ENCODE peak calls at places on chromosome 2, in nine cellular contexts. K is brain microvascular endothelial cell, M is colonic mucosa, V is prostate gland, D is GM23338, S is body of pancreas, Z is right cardiac atrium, C is heart left ventricle, U is K562. L is an unnamed sample.

GRCh38 chr2:20997953-20998722 is 45.7 kb downstream of the APOB start:
- DNase-seq in K (no peak), M (no peak), V (no peak), D (no peak), S (no peak), Z (no peak), C (no peak), U (no peak), L (no peak)

GRCh38 chr2:228532233-228532632 is 350.7 kb upstream of the SPHKAP start:
- DNase-seq in K (no peak), M (no peak), V (no peak), D (no peak), S (no peak), Z (no peak), C (no peak), U (no peak), L (no peak)

GRCh38 chr2:6664662-6665061 is 201.0 kb downstream of the CMPK2 start:
- DNase-seq in K (no peak), M (no peak), V (no peak), D (no peak), S (no peak), Z (no peak), C (no peak), U (no peak), L (no peak)

GRCh38 chr2:64846175-64846574 is 143.0 kb upstream of the SLC1A4 start:
- DNase-seq in K (no peak), M (no peak), V (no peak), D (no peak), S (no peak), Z (no peak), C (no peak), U (no peak), L (no peak)

GRCh38 chr2:206635016-206635415 is 7.3 kb upstream of the FAM237A start:
- DNase-seq in K (no peak), M (no peak), V (no peak), D (no peak), S (no peak), Z (no peak), C (no peak), U (no peak), L (no peak)

GRCh38 chr2:70111752-70112591 is 24.7 kb downstream of the PCBP1 start:
- DNase-seq in K (peak), M (no peak), V (no peak), D (no peak), S (no peak), Z (no peak), C (no peak), U (peak), L (no peak)

GRCh38 chr2:112606567-112606966 is 22.2 kb downstream of the CHCHD5 start:
- DNase-seq in K (no peak), M (peak), V (no peak), D (no peak), S (no peak), Z (no peak), C (no peak), U (no peak), L (peak)

GRCh38 chr2:144826105-144826504 is 306.2 kb upstream of the ZEB2 start:
- DNase-seq in K (no peak), M (no peak), V (no peak), D (no peak), S (no peak), Z (no peak), C (no peak), U (no peak), L (no peak)

GRCh38 chr2:72033636-72034035 is 114.0 kb downstream of the CYP26B1 start:
- DNase-seq in K (no peak), M (no peak), V (no peak), D (no peak), S (no peak), Z (peak), C (no peak), U (no peak), L (no peak)

GRCh38 chr2:6580982-6581381 is 284.7 kb downstream of the CMPK2 start:
- DNase-seq in K (peak), M (no peak), V (no peak), D (no peak), S (no peak), Z (no peak), C (no peak), U (no peak), L (no peak)

GRCh38 chr2:6791682-6792081 is 74.0 kb downstream of the CMPK2 start:
- DNase-seq in K (no peak), M (no peak), V (no peak), D (peak), S (no peak), Z (no peak), C (no peak), U (no peak), L (no peak)

DNA sequence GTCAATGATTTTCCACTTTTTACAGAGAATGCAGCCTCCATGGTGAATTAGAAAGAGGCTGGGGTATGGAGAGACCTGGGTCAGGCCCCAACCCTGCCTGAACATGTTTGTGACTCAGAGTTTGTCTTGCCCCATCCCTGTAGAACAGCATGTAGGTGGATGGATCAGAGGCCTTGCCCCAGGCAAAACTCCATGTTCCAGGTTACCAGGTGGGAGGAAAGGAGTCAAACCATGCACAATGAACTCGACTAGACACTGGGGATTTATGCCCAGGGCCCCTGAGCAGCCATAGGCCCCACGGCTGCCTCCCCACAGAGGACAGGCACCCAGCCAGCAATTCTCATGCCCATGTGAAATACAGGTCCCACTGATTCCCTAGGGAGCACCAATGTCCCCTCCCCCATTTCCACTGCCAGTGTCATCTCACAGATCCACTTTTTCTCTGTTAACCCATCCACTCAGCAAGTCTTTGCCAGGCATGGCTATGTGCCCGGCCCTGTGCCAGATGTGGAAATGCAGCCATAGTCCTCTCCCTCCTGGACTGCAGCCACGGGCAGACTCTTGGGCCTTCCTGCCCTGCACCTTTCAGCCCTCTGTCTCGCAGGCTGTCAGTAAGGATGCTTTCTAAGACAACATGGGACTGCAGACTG is 737.8 kb upstream of the HS6ST1 start:
- DNase-seq in K (no peak), M (no peak), V (peak), D (no peak), S (no peak), Z (no peak), C (no peak), U (no peak), L (no peak)
- H3K27ac ChIP-seq in K (no peak), M (no peak), V (peak), D (no peak), S (no peak), Z (no peak), C (no peak), U (no peak), L (no peak)

GRCh38 chr2:25979006-25979405 is 3.3 kb downstream of the KIF3C start:
- DNase-seq in K (no peak), M (no peak), V (no peak), D (no peak), S (no peak), Z (no peak), C (no peak), U (no peak), L (no peak)
- H3K27ac ChIP-seq in K (no peak), M (no peak), V (no peak), D (peak), S (no peak), Z (no peak), C (no peak), U (no peak), L (no peak)

GRCh38 chr2:170766693-170767092 is 3.5 kb upstream of the ERICH2 start:
- DNase-seq in K (no peak), M (no peak), V (no peak), D (peak), S (no peak), Z (no peak), C (no peak), U (no peak), L (no peak)
- H3K27ac ChIP-seq in K (no peak), M (no peak), V (no peak), D (no peak), S (no peak), Z (no peak), C (no peak), U (no peak), L (no peak)

DNA sequence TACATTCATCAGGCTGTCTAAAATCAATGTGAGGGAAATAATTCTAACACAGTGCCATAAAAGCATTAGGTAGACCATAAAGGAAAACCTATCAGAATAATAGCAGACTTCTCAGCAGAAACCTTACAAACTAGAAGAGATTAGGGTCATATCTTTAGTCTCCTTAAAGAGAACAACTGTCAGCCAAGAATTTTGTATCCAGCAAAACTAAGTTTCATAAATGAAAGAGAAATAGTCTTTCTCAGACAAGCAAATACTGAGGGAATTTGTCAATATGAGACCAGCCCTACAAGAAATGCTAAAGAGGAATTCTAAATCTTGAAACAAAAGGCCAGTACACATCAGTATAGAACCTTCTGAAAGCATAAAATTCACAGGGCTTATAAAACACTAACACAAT is 482.0 kb downstream of the SATB2 start:
- DNase-seq in K (no peak), M (no peak), V (no peak), D (no peak), S (no peak), Z (no peak), C (no peak), U (no peak), L (no peak)
- H3K27ac ChIP-seq in K (no peak), M (no peak), V (no peak), D (no peak), S (no peak), Z (no peak), C (no peak), U (no peak), L (no peak)

GRCh38 chr2:222950886-222951285 is 90.0 kb downstream of the ACSL3 start:
- DNase-seq in K (peak), M (no peak), V (no peak), D (no peak), S (no peak), Z (no peak), C (no peak), U (no peak), L (no peak)
- H3K27ac ChIP-seq in K (peak), M (no peak), V (no peak), D (no peak), S (no peak), Z (no peak), C (no peak), U (no peak), L (no peak)

GRCh38 chr2:10879624-10880585 is 31.8 kb upstream of the KCNF1 start:
- DNase-seq in K (no peak), M (no peak), V (no peak), D (peak), S (no peak), Z (no peak), C (no peak), U (no peak), L (no peak)
- H3K27ac ChIP-seq in K (no peak), M (no peak), V (no peak), D (no peak), S (no peak), Z (peak), C (no peak), U (no peak), L (no peak)

GRCh38 chr2:85577063-85577385 is 362 bp upstream of the VAMP8 start:
- DNase-seq in K (no peak), M (no peak), V (no peak), D (no peak), S (no peak), Z (no peak), C (no peak), U (no peak), L (no peak)
- H3K27ac ChIP-seq in K (no peak), M (peak), V (peak), D (peak), S (peak), Z (no peak), C (no peak), U (peak), L (peak)

GRCh38 chr2:23900133-23900926 is 26.6 kb downstream of the ATAD2B start:
- DNase-seq in K (peak), M (peak), V (no peak), D (no peak), S (no peak), Z (no peak), C (no peak), U (no peak), L (no peak)
- H3K27ac ChIP-seq in K (peak), M (no peak), V (no peak), D (no peak), S (no peak), Z (no peak), C (no peak), U (peak), L (peak)

GRCh38 chr2:218015831-218016521 is 13.2 kb upstream of the TNS1 start:
- DNase-seq in K (no peak), M (no peak), V (no peak), D (no peak), S (no peak), Z (peak), C (no peak), U (no peak), L (no peak)

GRCh38 chr2:218016810-218017209 is 14.0 kb upstream of the TNS1 start:
- DNase-seq in K (no peak), M (no peak), V (no peak), D (no peak), S (no peak), Z (no peak), C (no peak), U (no peak), L (no peak)

GRCh38 chr2:218019411-218020060 is 16.7 kb upstream of the TNS1 start:
- DNase-seq in K (no peak), M (no peak), V (no peak), D (no peak), S (no peak), Z (no peak), C (no peak), U (no peak), L (no peak)

GRCh38 chr2:218014706-218015685 is 12.2 kb upstream of the TNS1 start:
- DNase-seq in K (no peak), M (no peak), V (no peak), D (no peak), S (no peak), Z (peak), C (no peak), U (no peak), L (no peak)

DNA sequence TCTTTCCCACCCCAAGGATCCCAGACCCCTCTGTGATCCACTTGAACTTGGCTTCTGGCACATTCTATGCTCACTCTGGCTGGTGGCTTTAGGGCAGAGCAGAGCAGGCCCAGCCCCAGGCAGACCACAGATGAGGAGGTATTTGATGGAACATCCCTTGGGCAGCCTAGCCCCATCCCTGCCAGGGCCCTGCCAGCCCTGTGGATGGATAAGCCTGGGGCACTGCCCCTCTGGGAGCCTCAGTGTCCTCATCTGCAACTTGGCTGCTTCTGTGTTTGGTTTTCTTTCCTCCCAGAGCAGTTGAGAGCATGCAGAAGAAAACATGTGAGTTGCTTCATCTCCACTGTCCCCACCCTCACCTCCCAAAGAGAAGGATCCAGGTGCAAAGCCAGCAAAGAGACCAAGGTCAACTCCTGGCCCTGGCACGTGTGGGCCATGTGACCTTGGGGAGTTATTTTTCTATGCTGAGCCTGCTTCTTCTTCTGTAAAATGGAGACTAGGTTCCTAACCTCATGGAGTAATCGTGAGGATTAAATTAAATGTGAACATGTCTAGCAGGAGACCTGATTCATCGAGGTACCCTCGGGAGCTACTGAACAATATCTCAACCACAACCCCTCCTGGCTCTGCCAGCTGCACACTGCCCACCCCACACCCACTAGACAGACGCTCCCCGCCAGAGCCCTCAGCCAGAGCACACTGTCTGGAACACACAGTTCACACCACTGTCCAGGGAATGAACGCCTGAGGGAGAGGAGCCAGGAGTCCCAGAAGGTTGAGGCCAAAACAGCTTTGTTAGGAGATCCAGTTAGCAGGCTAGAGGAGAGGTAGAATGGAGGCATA is 14.6 kb upstream of the TNS1 start:
- DNase-seq in K (no peak), M (no peak), V (peak), D (no peak), S (peak), Z (peak), C (no peak), U (no peak), L (peak)
- H3K27ac ChIP-seq in K (no peak), M (no peak), V (peak), D (no peak), S (peak), Z (peak), C (peak), U (no peak), L (no peak)

DNA sequence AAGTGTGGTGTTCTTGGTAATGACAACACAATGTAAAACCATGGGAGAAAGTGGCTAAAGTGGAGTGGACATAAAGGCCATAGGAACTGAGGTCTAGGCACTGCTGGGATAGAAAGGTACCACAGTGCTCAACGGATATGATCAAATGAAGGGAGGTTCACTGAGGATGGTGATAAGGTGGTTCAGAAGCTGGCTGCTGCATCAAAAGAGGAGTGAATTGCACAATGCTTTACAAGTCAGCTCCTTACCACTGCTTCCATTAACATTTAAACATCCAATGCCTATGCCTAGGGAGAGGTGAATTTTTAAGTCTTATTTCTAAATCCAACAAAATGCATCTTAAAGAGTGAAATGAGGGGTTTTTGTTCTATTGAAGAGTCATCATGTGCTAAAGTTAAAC is 100.1 kb upstream of the ITGB6 start:
- DNase-seq in K (no peak), M (no peak), V (no peak), D (no peak), S (no peak), Z (no peak), C (no peak), U (no peak), L (no peak)
- H3K27ac ChIP-seq in K (no peak), M (no peak), V (no peak), D (no peak), S (no peak), Z (no peak), C (no peak), U (no peak), L (no peak)